ENCODE peak calls at places on chromosomes 1 and 21, in five cellular contexts. K is left ventricle myocardium inferior, Y is substantia nigra, W is RPMI7951, P is glomerular endothelial cell. N is an unnamed sample.

GRCh38 chr1:198068280-198068679 is 88.5 kb upstream of the NEK7 start:
- DNase-seq in K (no peak), Y (no peak), W (no peak), P (no peak), N (no peak)

GRCh38 chr1:33001282-33001681 is 35.4 kb downstream of the AK2 start:
- DNase-seq in K (no peak), Y (no peak), W (no peak), P (no peak), N (no peak)

GRCh38 chr21:18424250-18424649 is 20.7 kb upstream of the TMPRSS15 start:
- DNase-seq in K (no peak), Y (no peak), W (no peak), P (no peak), N (no peak)

GRCh38 chr1:110370827-110371226 is 20.0 kb downstream of the SLC16A4 start:
- DNase-seq in K (no peak), Y (no peak), W (peak), P (no peak), N (no peak)

GRCh38 chr1:89633745-89634625 is 1.1 kb downstream of the LRRC8C start:
- DNase-seq in K (no peak), Y (no peak), W (peak), P (no peak), N (no peak)

GRCh38 chr1:53631622-53632310 is 107.2 kb downstream of the GLIS1 start:
- DNase-seq in K (no peak), Y (no peak), W (no peak), P (no peak), N (no peak)

GRCh38 chr1:207948536-207949250 is 37.8 kb upstream of the CD34 start:
- DNase-seq in K (no peak), Y (no peak), W (no peak), P (no peak), N (no peak)

GRCh38 chr1:219354962-219355361 is 181.3 kb downstream of the LYPLAL1 start:
- DNase-seq in K (no peak), Y (no peak), W (no peak), P (no peak), N (no peak)

GRCh38 chr1:153869486-153869885 is 53.3 kb downstream of the GATAD2B start:
- DNase-seq in K (no peak), Y (no peak), W (no peak), P (no peak), N (peak)

GRCh38 chr1:40711465-40712404 is 20.2 kb downstream of the NFYC start:
- DNase-seq in K (no peak), Y (no peak), W (peak), P (no peak), N (no peak)

GRCh38 chr1:218394416-218394815 is 49.3 kb downstream of the TGFB2 start:
- DNase-seq in K (no peak), Y (no peak), W (no peak), P (no peak), N (peak)

GRCh38 chr1:10338047-10338446 is 60.8 kb upstream of the PGD start:
- DNase-seq in K (peak), Y (no peak), W (peak), P (no peak), N (no peak)

GRCh38 chr1:45521413-45522323 is at the start of gene PRDX1:
- DNase-seq in K (peak), Y (peak), W (peak), P (peak), N (peak)

GRCh38 chr1:160325252-160325651 is 17.8 kb downstream of the COPA start:
- DNase-seq in K (no peak), Y (no peak), W (no peak), P (no peak), N (no peak)

GRCh38 chr1:94819945-94820746 is at the start of gene SLC44A3:
- DNase-seq in K (peak), Y (no peak), W (peak), P (no peak), N (no peak)

N was measured in gastrocnemius medialis.